ENCODE peak calls at places on chromosomes 11 and 22, in seven cellular contexts. One of them, this sample, is unnamed.

GRCh38 chr11:81420668-81421550 is 1312.8 kb downstream of the FAM181B start:
- DNase-seq in sigmoid colon: no peak
- DNase-seq in H1: peak; percentile 46
- DNase-seq in upper lobe of left lung: no peak
- DNase-seq in suprapubic skin: no peak
- DNase-seq in transverse colon: no peak
- DNase-seq in stomach: no peak
- DNase-seq in this sample: no peak

GRCh38 chr11:86749376-86749775 is 51.0 kb upstream of the PRSS23 start:
- DNase-seq in stomach: no peak
- DNase-seq in transverse colon: no peak
- DNase-seq in suprapubic skin: no peak
- DNase-seq in H1: no peak
- DNase-seq in sigmoid colon: no peak
- DNase-seq in upper lobe of left lung: no peak
- DNase-seq in this sample: no peak

GRCh38 chr22:49826603-49827306 is 918 bp downstream of the BRD1 start:
- DNase-seq in transverse colon: peak; percentile 47
- DNase-seq in stomach: peak; percentile 66
- DNase-seq in upper lobe of left lung: peak; percentile 48
- DNase-seq in H1: peak; percentile 60
- DNase-seq in suprapubic skin: no peak
- DNase-seq in sigmoid colon: peak; percentile 82
- DNase-seq in this sample: peak; percentile 90

GRCh38 chr22:21766933-21767462 is 31.4 kb upstream of the YPEL1 start:
- DNase-seq in transverse colon: peak; percentile 29
- DNase-seq in stomach: peak; percentile 29
- DNase-seq in upper lobe of left lung: peak; percentile 48
- DNase-seq in sigmoid colon: no peak
- DNase-seq in suprapubic skin: no peak
- DNase-seq in H1: no peak
- DNase-seq in this sample: peak; percentile 76

GRCh38 chr11:80443177-80443576 is 1002.3 kb upstream of the TENM4 start:
- DNase-seq in sigmoid colon: no peak
- DNase-seq in transverse colon: no peak
- DNase-seq in suprapubic skin: no peak
- DNase-seq in upper lobe of left lung: peak; percentile 23
- DNase-seq in stomach: no peak
- DNase-seq in H1: no peak
- DNase-seq in this sample: no peak

GRCh38 chr11:93986716-93987115 is 34.4 kb upstream of the HEPHL1 start:
- DNase-seq in sigmoid colon: no peak
- DNase-seq in H1: no peak
- DNase-seq in transverse colon: no peak
- DNase-seq in suprapubic skin: no peak
- DNase-seq in upper lobe of left lung: peak; percentile 64
- DNase-seq in stomach: peak; percentile 48
- DNase-seq in this sample: no peak

GRCh38 chr11:86606849-86607481 is 65.5 kb downstream of the ME3 start:
- DNase-seq in transverse colon: no peak
- DNase-seq in upper lobe of left lung: no peak
- DNase-seq in H1: no peak
- DNase-seq in sigmoid colon: no peak
- DNase-seq in stomach: no peak
- DNase-seq in suprapubic skin: no peak
- DNase-seq in this sample: no peak

GRCh38 chr11:3169952-3170755 is 5.0 kb upstream of the OSBPL5 start:
- DNase-seq in H1: no peak
- DNase-seq in transverse colon: no peak
- DNase-seq in sigmoid colon: no peak
- DNase-seq in upper lobe of left lung: no peak
- DNase-seq in stomach: no peak
- DNase-seq in suprapubic skin: no peak
- DNase-seq in this sample: peak; percentile 56

GRCh38 chr11:64107300-64107699 is 58.6 kb downstream of the MACROD1 start:
- DNase-seq in upper lobe of left lung: no peak
- DNase-seq in suprapubic skin: no peak
- DNase-seq in transverse colon: no peak
- DNase-seq in sigmoid colon: no peak
- DNase-seq in stomach: no peak
- DNase-seq in H1: no peak
- DNase-seq in this sample: no peak

GRCh38 chr11:114615448-114616361 is 20.1 kb upstream of the NXPE4 start:
- DNase-seq in sigmoid colon: no peak
- DNase-seq in upper lobe of left lung: no peak
- DNase-seq in suprapubic skin: no peak
- DNase-seq in transverse colon: no peak
- DNase-seq in H1: no peak
- DNase-seq in stomach: no peak
- DNase-seq in this sample: no peak

GRCh38 chr11:114162719-114163123 is 103.2 kb downstream of the ZBTB16 start:
- DNase-seq in H1: no peak
- DNase-seq in transverse colon: peak; percentile 92
- DNase-seq in sigmoid colon: peak; percentile 99
- DNase-seq in stomach: peak; percentile 92
- DNase-seq in upper lobe of left lung: peak; percentile 90
- DNase-seq in suprapubic skin: peak; percentile 94
- DNase-seq in this sample: no peak

GRCh38 chr11:117299351-117300300 is 8.5 kb downstream of the BACE1-AS start:
- DNase-seq in transverse colon: no peak
- DNase-seq in suprapubic skin: no peak
- DNase-seq in upper lobe of left lung: no peak
- DNase-seq in sigmoid colon: no peak
- DNase-seq in H1: no peak
- DNase-seq in stomach: no peak
- DNase-seq in this sample: no peak

GRCh38 chr22:21832291-21833290 is 34.9 kb downstream of the MAPK1 start:
- DNase-seq in H1: no peak
- DNase-seq in sigmoid colon: no peak
- DNase-seq in suprapubic skin: no peak
- DNase-seq in transverse colon: no peak
- DNase-seq in stomach: no peak
- DNase-seq in upper lobe of left lung: no peak
- DNase-seq in this sample: no peak

GRCh38 chr22:36331306-36331911 is 56.4 kb downstream of the MYH9 start:
- DNase-seq in H1: no peak
- DNase-seq in upper lobe of left lung: peak; percentile 95
- DNase-seq in sigmoid colon: peak; percentile 96
- DNase-seq in suprapubic skin: no peak
- DNase-seq in stomach: peak; percentile 79
- DNase-seq in transverse colon: peak; percentile 84
- DNase-seq in this sample: peak; percentile 97

GRCh38 chr22:36334081-36334831 is 53.5 kb downstream of the MYH9 start:
- DNase-seq in H1: no peak
- DNase-seq in upper lobe of left lung: peak; percentile 69
- DNase-seq in suprapubic skin: no peak
- DNase-seq in stomach: no peak
- DNase-seq in transverse colon: peak; percentile 52
- DNase-seq in sigmoid colon: peak; percentile 85
- DNase-seq in this sample: peak; percentile 88

GRCh38 chr22:36331912-36332622 is 55.7 kb downstream of the MYH9 start:
- DNase-seq in suprapubic skin: no peak
- DNase-seq in upper lobe of left lung: peak; percentile 82
- DNase-seq in stomach: peak; percentile 69
- DNase-seq in H1: no peak
- DNase-seq in transverse colon: peak; percentile 76
- DNase-seq in sigmoid colon: peak; percentile 91
- DNase-seq in this sample: peak; percentile 95

GRCh38 chr22:36333632-36334031 is 54.1 kb downstream of the MYH9 start:
- DNase-seq in suprapubic skin: no peak
- DNase-seq in H1: no peak
- DNase-seq in sigmoid colon: no peak
- DNase-seq in transverse colon: no peak
- DNase-seq in stomach: peak; percentile 69
- DNase-seq in upper lobe of left lung: peak; percentile 59
- DNase-seq in this sample: no peak

GRCh38 chr22:36332623-36333331 is 55.0 kb downstream of the MYH9 start:
- DNase-seq in transverse colon: peak; percentile 55
- DNase-seq in sigmoid colon: no peak
- DNase-seq in H1: no peak
- DNase-seq in upper lobe of left lung: peak; percentile 73
- DNase-seq in suprapubic skin: no peak
- DNase-seq in stomach: peak; percentile 73
- DNase-seq in this sample: peak; percentile 77
- TF ChIP-seq POLR2A in transverse colon: no peak
- TF ChIP-seq POLR2A in sigmoid colon: no peak
- TF ChIP-seq POLR2A in H1: no peak
- TF ChIP-seq POLR2A in upper lobe of left lung: no peak
- TF ChIP-seq POLR2A in suprapubic skin: no peak
- TF ChIP-seq POLR2A in stomach: no peak
- TF ChIP-seq POLR2A in this sample: no peak

GRCh38 chr11:122659676-122660571 is 4.4 kb downstream of the UBASH3B start:
- DNase-seq in sigmoid colon: no peak
- DNase-seq in suprapubic skin: no peak
- DNase-seq in upper lobe of left lung: no peak
- DNase-seq in transverse colon: no peak
- DNase-seq in H1: no peak
- DNase-seq in stomach: no peak
- DNase-seq in this sample: no peak

GRCh38 chr11:122653911-122654310 is 1.6 kb upstream of the UBASH3B start:
- DNase-seq in H1: no peak
- DNase-seq in stomach: no peak
- DNase-seq in suprapubic skin: no peak
- DNase-seq in transverse colon: no peak
- DNase-seq in sigmoid colon: no peak
- DNase-seq in upper lobe of left lung: no peak
- DNase-seq in this sample: no peak

GRCh38 chr11:122656073-122656630 is 630 bp downstream of the UBASH3B start:
- DNase-seq in stomach: peak; percentile 38
- DNase-seq in sigmoid colon: peak; percentile 76
- DNase-seq in H1: peak; percentile 81
- DNase-seq in transverse colon: peak; percentile 39
- DNase-seq in suprapubic skin: peak; percentile 85
- DNase-seq in upper lobe of left lung: peak; percentile 50
- DNase-seq in this sample: peak; percentile 93

GRCh38 chr11:122655527-122656072 is at the start of gene UBASH3B:
- DNase-seq in stomach: peak; percentile 77
- DNase-seq in H1: peak; percentile 81
- DNase-seq in upper lobe of left lung: peak; percentile 87
- DNase-seq in sigmoid colon: peak; percentile 85
- DNase-seq in suprapubic skin: peak; percentile 87
- DNase-seq in transverse colon: peak; percentile 81
- DNase-seq in this sample: peak; percentile 95

GRCh38 chr11:122656631-122657101 is 1.1 kb downstream of the UBASH3B start:
- DNase-seq in sigmoid colon: peak; percentile 75
- DNase-seq in transverse colon: peak; percentile 30
- DNase-seq in H1: no peak
- DNase-seq in upper lobe of left lung: peak; percentile 64
- DNase-seq in stomach: peak; percentile 64
- DNase-seq in suprapubic skin: peak; percentile 80
- DNase-seq in this sample: peak; percentile 86
- H3K4me3 ChIP-seq in sigmoid colon: peak overlapping the region; percentile 54
- H3K4me3 ChIP-seq in transverse colon: peak overlapping the region; percentile 71
- H3K4me3 ChIP-seq in H1: peak overlapping the region; percentile 73
- H3K4me3 ChIP-seq in upper lobe of left lung: peak overlapping the region; percentile 73
- H3K4me3 ChIP-seq in stomach: peak overlapping the region; percentile 86
- H3K4me3 ChIP-seq in suprapubic skin: peak overlapping the region; percentile 66
- H3K4me3 ChIP-seq in this sample: peak overlapping the region; percentile 85

DNA sequence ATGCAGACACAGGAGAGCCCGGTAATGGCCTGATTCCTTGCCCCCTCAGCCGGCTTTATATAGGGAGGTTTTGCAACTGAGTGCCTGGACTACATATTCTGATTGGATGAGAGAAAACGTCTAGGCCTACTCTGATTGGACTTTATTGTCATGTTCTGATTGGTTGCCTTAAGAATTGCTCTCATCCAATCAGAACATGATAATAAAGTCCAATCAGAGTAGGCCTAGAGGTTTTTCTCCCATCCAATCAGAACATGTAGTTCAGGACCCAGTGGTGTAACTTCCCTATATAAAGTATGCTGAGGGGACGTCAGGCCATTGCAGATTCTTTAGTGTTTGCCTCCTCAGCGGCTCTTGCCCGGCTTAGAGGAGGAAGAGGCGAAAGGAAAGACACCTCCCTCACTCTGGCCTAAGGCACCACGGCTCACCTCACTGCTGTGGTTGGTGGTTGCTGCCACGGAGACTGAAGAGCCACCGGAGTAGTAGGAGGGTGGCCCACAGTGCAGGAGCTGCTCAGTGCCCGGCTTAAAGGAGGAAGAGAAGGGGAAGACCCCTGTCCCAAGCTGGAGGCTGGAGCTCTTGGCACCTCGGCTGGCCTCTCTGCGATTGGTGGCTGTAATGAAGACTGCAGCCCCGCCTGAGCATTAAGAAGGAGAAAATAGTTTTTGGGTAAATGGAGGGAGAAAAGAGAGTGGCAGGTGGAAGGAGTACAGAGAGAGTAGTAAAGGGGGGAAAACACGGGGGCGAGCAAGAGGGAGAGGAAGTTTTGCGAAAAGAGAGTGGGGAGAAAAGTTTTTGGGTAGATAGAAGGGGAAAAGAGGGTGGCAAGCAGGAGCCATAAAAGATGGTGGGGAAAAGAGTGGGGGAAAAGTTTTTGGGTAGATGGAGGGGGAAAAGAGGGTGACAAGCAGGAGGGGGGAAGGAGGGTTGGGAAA is 116.7 kb upstream of the SERPIND1 start:
- DNase-seq in H1: peak; percentile 16
- DNase-seq in upper lobe of left lung: no peak
- DNase-seq in suprapubic skin: no peak
- DNase-seq in sigmoid colon: peak; percentile 32
- DNase-seq in transverse colon: no peak
- DNase-seq in stomach: no peak
- DNase-seq in this sample: no peak
- TF ChIP-seq POLR2AphosphoS5 in H1: no peak
- TF ChIP-seq POLR2AphosphoS5 in upper lobe of left lung: no peak
- TF ChIP-seq POLR2AphosphoS5 in suprapubic skin: no peak
- TF ChIP-seq POLR2AphosphoS5 in sigmoid colon: no peak
- TF ChIP-seq POLR2AphosphoS5 in transverse colon: no peak
- TF ChIP-seq POLR2AphosphoS5 in stomach: no peak
- TF ChIP-seq POLR2AphosphoS5 in this sample: no peak

GRCh38 chr11:62546244-62546936 is at the start of gene AHNAK:
- DNase-seq in stomach: peak; percentile 87
- DNase-seq in suprapubic skin: peak; percentile 96
- DNase-seq in sigmoid colon: peak; percentile 94
- DNase-seq in upper lobe of left lung: peak; percentile 86
- DNase-seq in transverse colon: peak; percentile 92
- DNase-seq in H1: peak; percentile 79
- DNase-seq in this sample: peak; percentile 93

GRCh38 chr11:62545437-62546243 is 966 bp downstream of the AHNAK start:
- DNase-seq in transverse colon: peak; percentile 93
- DNase-seq in stomach: peak; percentile 89
- DNase-seq in sigmoid colon: peak; percentile 97
- DNase-seq in suprapubic skin: peak; percentile 97
- DNase-seq in upper lobe of left lung: peak; percentile 88
- DNase-seq in H1: peak; percentile 85
- DNase-seq in this sample: peak; percentile 87

GRCh38 chr11:62546937-62547625 is 475 bp upstream of the AHNAK start:
- DNase-seq in stomach: no peak
- DNase-seq in upper lobe of left lung: no peak
- DNase-seq in H1: peak; percentile 67
- DNase-seq in transverse colon: peak; percentile 54
- DNase-seq in sigmoid colon: no peak
- DNase-seq in suprapubic skin: no peak
- DNase-seq in this sample: no peak

GRCh38 chr11:62548545-62549335 is 2.1 kb upstream of the AHNAK start:
- DNase-seq in transverse colon: peak; percentile 68
- DNase-seq in suprapubic skin: no peak
- DNase-seq in stomach: peak; percentile 82
- DNase-seq in sigmoid colon: no peak
- DNase-seq in H1: no peak
- DNase-seq in upper lobe of left lung: peak; percentile 66
- DNase-seq in this sample: no peak

GRCh38 chr11:62547691-62548281 is 1.2 kb upstream of the AHNAK start:
- DNase-seq in H1: no peak
- DNase-seq in upper lobe of left lung: no peak
- DNase-seq in sigmoid colon: peak; percentile 78
- DNase-seq in suprapubic skin: no peak
- DNase-seq in stomach: peak; percentile 51
- DNase-seq in transverse colon: no peak
- DNase-seq in this sample: no peak
- TF ChIP-seq POLR2A in H1: no peak
- TF ChIP-seq POLR2A in upper lobe of left lung: no peak
- TF ChIP-seq POLR2A in sigmoid colon: peak; percentile 33
- TF ChIP-seq POLR2A in suprapubic skin: no peak
- TF ChIP-seq POLR2A in stomach: no peak
- TF ChIP-seq POLR2A in transverse colon: no peak
- TF ChIP-seq POLR2A in this sample: no peak

This sample was measured in spleen.